ENCODE peak calls at places on chromosomes 11 and 22, in eight cellular contexts. F is ACHN; A is lung; P is central memory CD4-positive, alpha-beta T cell; U is NT2/D1; D is mammary epithelial cell; B is AG08395; E is heart right ventricle. N is an unnamed sample.

GRCh38 chr22:22742641-22743040 is 98.2 kb downstream of the GGTLC2 start:
- DNase-seq in F (no peak), A (no peak), P (no peak), U (no peak), D (no peak), B (no peak), E (no peak), N (no peak)

GRCh38 chr11:27118371-27118770 is 77.8 kb downstream of the BBOX1 start:
- DNase-seq in F (no peak), A (no peak), P (no peak), U (no peak), D (no peak), B (peak), E (no peak), N (no peak)

GRCh38 chr22:37177755-37178154 is 10.3 kb downstream of the C1QTNF6 start:
- DNase-seq in F (no peak), A (no peak), P (no peak), U (no peak), D (no peak), B (no peak), E (no peak), N (no peak)

GRCh38 chr11:10390375-10390774 is 64.7 kb upstream of the AMPD3 start:
- DNase-seq in F (no peak), A (no peak), P (no peak), U (no peak), D (no peak), B (no peak), E (no peak), N (no peak)

GRCh38 chr11:15107730-15108515 is 6.8 kb upstream of the INSC start:
- DNase-seq in F (no peak), A (no peak), P (no peak), U (no peak), D (peak), B (peak), E (no peak), N (no peak)

GRCh38 chr11:121802542-121802941 is 313.5 kb downstream of the BLID start:
- DNase-seq in F (no peak), A (no peak), P (no peak), U (no peak), D (no peak), B (no peak), E (peak), N (peak)

GRCh38 chr11:80163011-80163410 is 722.2 kb upstream of the TENM4 start:
- DNase-seq in F (peak), A (no peak), P (no peak), U (no peak), D (peak), B (peak), E (no peak), N (no peak)

GRCh38 chr22:25177226-25177625 is 22.4 kb upstream of the CRYBB3 start:
- DNase-seq in F (no peak), A (no peak), P (no peak), U (no peak), D (no peak), B (no peak), E (no peak), N (no peak)

GRCh38 chr11:57745206-57745605 is 3.9 kb downstream of the SELENOH start:
- DNase-seq in F (no peak), A (no peak), P (no peak), U (no peak), D (no peak), B (no peak), E (no peak), N (no peak)

GRCh38 chr11:61486779-61487178 is 21.8 kb upstream of the LRRC10B start:
- DNase-seq in F (no peak), A (no peak), P (no peak), U (no peak), D (peak), B (no peak), E (no peak), N (no peak)

GRCh38 chr22:23204125-23204488 is 23.8 kb downstream of the BCR start:
- DNase-seq in F (no peak), A (no peak), P (no peak), U (no peak), D (no peak), B (no peak), E (no peak), N (no peak)

GRCh38 chr22:44352378-44353062 is 39.8 kb upstream of the SHISAL1 start:
- DNase-seq in F (no peak), A (no peak), P (no peak), U (no peak), D (no peak), B (no peak), E (no peak), N (no peak)

GRCh38 chr11:98625526-98625925 is 395.2 kb upstream of the CNTN5 start:
- DNase-seq in F (no peak), A (no peak), P (no peak), U (no peak), D (no peak), B (no peak), E (no peak), N (no peak)

GRCh38 chr22:27578937-27579617 is 222.5 kb downstream of the MN1 start:
- DNase-seq in F (no peak), A (no peak), P (no peak), U (no peak), D (no peak), B (peak), E (no peak), N (no peak)

GRCh38 chr11:61820174-61820573 is 3.4 kb upstream of the FADS1 start:
- DNase-seq in F (peak), A (no peak), P (no peak), U (no peak), D (peak), B (no peak), E (no peak), N (no peak)

GRCh38 chr11:128291835-128292234 is 295.5 kb downstream of the ETS1 start:
- DNase-seq in F (no peak), A (no peak), P (peak), U (no peak), D (no peak), B (no peak), E (no peak), N (peak)

GRCh38 chr11:126733685-126734084 is 266.9 kb downstream of the KIRREL3 start:
- DNase-seq in F (no peak), A (no peak), P (no peak), U (no peak), D (no peak), B (peak), E (no peak), N (no peak)

GRCh38 chr11:12981879-12982531 is 27.1 kb upstream of the RASSF10 start:
- DNase-seq in F (no peak), A (no peak), P (no peak), U (no peak), D (peak), B (no peak), E (no peak), N (no peak)

GRCh38 chr22:32204856-32205722 is at the start of gene RFPL2:
- DNase-seq in F (no peak), A (no peak), P (peak), U (peak), D (peak), B (peak), E (no peak), N (peak)

GRCh38 chr11:70027451-70027850 is 50.7 kb upstream of the ANO1 start:
- DNase-seq in F (no peak), A (no peak), P (no peak), U (no peak), D (no peak), B (no peak), E (no peak), N (no peak)